ENCODE peak calls at places on chromosome 11, in four cellular contexts. M is AG10803; N is T1000; X is activated CD4-positive, alpha-beta T cell treated with anti-CD3 and anti-CD28 coated beads, Interleukin-2, amount 50 U/mL, for 24 hours. I is an unnamed sample.

GRCh38 chr11:9462172-9462799 is 1.5 kb downstream of the ZNF143 start:
- DNase-seq in M (peak), N (no peak), X (no peak), I (no peak)

GRCh38 chr11:8605956-8606355 is 11.9 kb upstream of the STK33 start:
- DNase-seq in X (no peak), N (no peak), M (peak), I (no peak)

GRCh38 chr11:70048279-70049024 is 29.7 kb upstream of the ANO1 start:
- DNase-seq in M (no peak), X (no peak), N (no peak), I (peak)

GRCh38 chr11:126162286-126163030 is 49.0 kb downstream of the RPUSD4 start:
- DNase-seq in N (no peak), M (peak), X (no peak), I (no peak)

GRCh38 chr11:29321293-29322132 is 695.3 kb downstream of the KCNA4 start:
- DNase-seq in X (no peak), M (no peak), N (peak), I (no peak)

GRCh38 chr11:44759743-44760476 is 33.1 kb downstream of the TSPAN18 start:
- DNase-seq in X (no peak), M (no peak), N (no peak), I (no peak)

GRCh38 chr11:20276661-20277000 is 86.9 kb upstream of the HTATIP2 start:
- DNase-seq in X (no peak), M (no peak), N (no peak), I (no peak)

GRCh38 chr11:7512525-7513209 is 1.1 kb upstream of the PPFIBP2 start:
- DNase-seq in X (no peak), M (peak), N (no peak), I (peak)

GRCh38 chr11:86688398-86689179 is 16.2 kb upstream of the ME3 start:
- DNase-seq in M (peak), X (no peak), N (no peak), I (no peak)

GRCh38 chr11:82176945-82177344 is 556.7 kb downstream of the FAM181B start:
- DNase-seq in X (no peak), N (no peak), M (no peak), I (no peak)

GRCh38 chr11:117441146-117441975 is 113.7 kb downstream of the CEP164 start:
- DNase-seq in M (no peak), N (no peak), X (no peak), I (no peak)

GRCh38 chr11:26847459-26847858 is 125.6 kb upstream of the SLC5A12 start:
- DNase-seq in X (no peak), N (no peak), M (peak), I (no peak)

GRCh38 chr11:73342633-73343032 is 33.6 kb upstream of the RELT start:
- DNase-seq in X (no peak), M (no peak), N (no peak), I (peak)

GRCh38 chr11:67631853-67632174 is 2.1 kb upstream of the NUDT8 start:
- DNase-seq in X (no peak), N (no peak), M (no peak), I (no peak)